ENCODE peak calls at places on chromosomes 7 and 10, in four cellular contexts. One of them, this sample, is unnamed.

GRCh38 chr7:63047061-63047460 is 951.6 kb upstream of the ZNF722 start:
- DNase-seq in GM12878: no peak
- DNase-seq in K562: no peak
- DNase-seq in HepG2: no peak
- DNase-seq in this sample: no peak

GRCh38 chr7:2851499-2851898 is 7.4 kb upstream of the GNA12 start:
- DNase-seq in GM12878: no peak
- DNase-seq in K562: no peak
- DNase-seq in HepG2: no peak
- DNase-seq in this sample: no peak

GRCh38 chr7:17951745-17952254 is 11.5 kb upstream of the SNX13 start:
- DNase-seq in GM12878: no peak
- DNase-seq in K562: no peak
- DNase-seq in HepG2: no peak
- DNase-seq in this sample: no peak

GRCh38 chr10:3902809-3903410 is 117.9 kb upstream of the KLF6 start:
- DNase-seq in GM12878: no peak
- DNase-seq in K562: no peak
- DNase-seq in HepG2: no peak
- DNase-seq in this sample: no peak

GRCh38 chr7:102431617-102432298 is 1.6 kb upstream of the ORAI2 start:
- DNase-seq in GM12878: no peak
- DNase-seq in K562: no peak
- DNase-seq in HepG2: peak; percentile 29
- DNase-seq in this sample: no peak

GRCh38 chr7:117216436-117217069 is 106.3 kb downstream of the WNT2 start:
- DNase-seq in GM12878: no peak
- DNase-seq in K562: no peak
- DNase-seq in HepG2: no peak
- DNase-seq in this sample: no peak

GRCh38 chr10:50431791-50432190 is 180.5 kb upstream of the ASAH2 start:
- DNase-seq in GM12878: peak; percentile 96
- DNase-seq in K562: no peak
- DNase-seq in HepG2: no peak
- DNase-seq in this sample: no peak

GRCh38 chr10:124632566-124632965 is 111.6 kb downstream of the FAM53B start:
- DNase-seq in GM12878: no peak
- DNase-seq in K562: no peak
- DNase-seq in HepG2: no peak
- DNase-seq in this sample: no peak

GRCh38 chr10:27494116-27494515 is 10.0 kb upstream of the RAB18 start:
- DNase-seq in GM12878: no peak
- DNase-seq in K562: no peak
- DNase-seq in HepG2: no peak
- DNase-seq in this sample: no peak

GRCh38 chr10:29736325-29737208 is 101.8 kb upstream of the SVIL start:
- DNase-seq in GM12878: no peak
- DNase-seq in K562: no peak
- DNase-seq in HepG2: no peak
- DNase-seq in this sample: no peak

GRCh38 chr7:150952331-150953050 is 25.6 kb downstream of the KCNH2 start:
- DNase-seq in GM12878: no peak
- DNase-seq in K562: no peak
- DNase-seq in HepG2: no peak
- DNase-seq in this sample: no peak

GRCh38 chr7:2247141-2247985 is 5.3 kb downstream of the NUDT1 start:
- DNase-seq in GM12878: no peak
- DNase-seq in K562: peak; percentile 70
- DNase-seq in HepG2: no peak
- DNase-seq in this sample: peak; percentile 92

GRCh38 chr10:2476236-2476814 is 591.0 kb upstream of the PFKP start:
- DNase-seq in GM12878: no peak
- DNase-seq in K562: no peak
- DNase-seq in HepG2: no peak
- DNase-seq in this sample: no peak

GRCh38 chr10:132580157-132580556 is 42.6 kb downstream of the INPP5A start:
- DNase-seq in GM12878: no peak
- DNase-seq in K562: no peak
- DNase-seq in HepG2: no peak
- DNase-seq in this sample: no peak

GRCh38 chr10:29834990-29835569 is 200.3 kb upstream of the SVIL start:
- DNase-seq in GM12878: no peak
- DNase-seq in K562: no peak
- DNase-seq in HepG2: no peak
- DNase-seq in this sample: no peak

GRCh38 chr10:79394631-79395030 is 47.4 kb downstream of the PPIF start:
- DNase-seq in GM12878: no peak
- DNase-seq in K562: no peak
- DNase-seq in HepG2: no peak
- DNase-seq in this sample: no peak

GRCh38 chr7:33299425-33299824 is 170.1 kb downstream of the BBS9 start:
- DNase-seq in GM12878: no peak
- DNase-seq in K562: no peak
- DNase-seq in HepG2: no peak
- DNase-seq in this sample: no peak

GRCh38 chr7:149719050-149719899 is 54.1 kb downstream of the ZNF467 start:
- DNase-seq in GM12878: no peak
- DNase-seq in K562: peak; percentile 88
- DNase-seq in HepG2: no peak
- DNase-seq in this sample: no peak

GRCh38 chr7:46191776-46192175 is 270.7 kb upstream of the IGFBP3 start:
- DNase-seq in GM12878: no peak
- DNase-seq in K562: no peak
- DNase-seq in HepG2: no peak
- DNase-seq in this sample: no peak

GRCh38 chr7:125602441-125602840 is 672.8 kb upstream of the POT1 start:
- DNase-seq in GM12878: no peak
- DNase-seq in K562: no peak
- DNase-seq in HepG2: no peak
- DNase-seq in this sample: no peak

GRCh38 chr10:47380341-47381215 is 3.5 kb downstream of the ZNF488 start:
- DNase-seq in GM12878: no peak
- DNase-seq in K562: no peak
- DNase-seq in HepG2: no peak
- DNase-seq in this sample: no peak

GRCh38 chr10:69438531-69439349 is 12.5 kb upstream of the TSPAN15 start:
- DNase-seq in GM12878: no peak
- DNase-seq in K562: no peak
- DNase-seq in HepG2: no peak
- DNase-seq in this sample: no peak

GRCh38 chr7:55409474-55410225 is 44.5 kb downstream of the LANCL2 start:
- DNase-seq in GM12878: peak; percentile 1
- DNase-seq in K562: peak; percentile 54
- DNase-seq in HepG2: no peak
- DNase-seq in this sample: no peak

GRCh38 chr10:69096045-69096444 is 8.1 kb downstream of the SRGN start:
- DNase-seq in GM12878: no peak
- DNase-seq in K562: no peak
- DNase-seq in HepG2: no peak
- DNase-seq in this sample: no peak

GRCh38 chr10:122173766-122174435 is 97.2 kb upstream of the BTBD16 start:
- DNase-seq in GM12878: no peak
- DNase-seq in K562: no peak
- DNase-seq in HepG2: no peak
- DNase-seq in this sample: no peak

GRCh38 chr7:36937754-36938551 is 213.7 kb upstream of the AOAH start:
- DNase-seq in GM12878: no peak
- DNase-seq in K562: peak; percentile 9
- DNase-seq in HepG2: no peak
- DNase-seq in this sample: no peak

GRCh38 chr7:73716318-73716890 is 3.1 kb downstream of the STX1A start:
- DNase-seq in GM12878: no peak
- DNase-seq in K562: no peak
- DNase-seq in HepG2: no peak
- DNase-seq in this sample: no peak

GRCh38 chr7:143263266-143264195 is at the start of gene GSTK1:
- DNase-seq in GM12878: peak; percentile 21
- DNase-seq in K562: peak; percentile 88
- DNase-seq in HepG2: peak; percentile 66
- DNase-seq in this sample: peak; percentile 87

DNA sequence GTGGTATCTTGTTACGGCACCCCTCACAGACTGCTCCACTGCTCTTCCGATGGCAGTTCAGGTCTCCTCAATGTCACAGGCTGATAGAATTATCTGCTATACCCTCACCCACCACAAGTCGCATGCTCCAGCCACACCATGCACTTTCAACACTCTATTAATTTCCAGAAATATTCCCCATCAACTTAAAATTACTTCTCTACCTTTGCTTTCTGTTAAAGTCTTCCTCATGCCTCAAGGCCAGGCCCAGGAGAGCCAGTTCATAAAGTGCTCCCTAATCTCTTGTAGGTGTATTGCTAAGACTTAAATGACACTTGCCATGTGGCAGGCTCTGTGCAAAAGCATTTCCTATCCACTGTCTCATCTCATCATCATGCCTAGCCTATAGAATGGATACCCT is 105.9 kb upstream of the ARID5B start:
- DNase-seq in GM12878: no peak
- DNase-seq in K562: peak; percentile 74
- DNase-seq in HepG2: no peak
- DNase-seq in this sample: no peak
- TF ChIP-seq CEBPB in GM12878: no peak
- TF ChIP-seq CEBPB in K562: no peak
- TF ChIP-seq CEBPB in HepG2: no peak
- TF ChIP-seq CEBPB in this sample: no peak

DNA sequence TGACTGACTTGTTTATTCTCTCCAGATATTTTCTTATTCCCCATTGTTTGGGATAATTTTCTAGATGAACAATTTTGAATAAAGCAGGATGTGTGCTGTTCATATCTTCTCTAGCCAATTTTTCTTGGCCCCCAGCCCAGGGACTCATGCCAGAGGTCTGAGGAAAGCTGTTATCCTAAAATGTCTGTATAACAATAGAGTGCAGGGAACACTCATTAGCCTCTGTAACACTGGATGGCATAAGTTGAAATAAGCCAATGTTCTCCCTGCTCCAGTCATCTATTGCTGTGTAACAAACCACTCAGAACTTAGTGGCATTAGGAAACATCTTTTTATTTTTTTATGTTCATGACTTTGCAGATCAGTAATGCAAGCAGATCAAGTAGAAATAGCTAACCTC is 121.7 kb upstream of the TRIM24 start:
- DNase-seq in GM12878: no peak
- DNase-seq in K562: no peak
- DNase-seq in HepG2: no peak
- DNase-seq in this sample: no peak
- TF ChIP-seq TAF1 in GM12878: no peak
- TF ChIP-seq TAF1 in K562: no peak
- TF ChIP-seq TAF1 in HepG2: no peak
- TF ChIP-seq TAF1 in this sample: no peak

DNA sequence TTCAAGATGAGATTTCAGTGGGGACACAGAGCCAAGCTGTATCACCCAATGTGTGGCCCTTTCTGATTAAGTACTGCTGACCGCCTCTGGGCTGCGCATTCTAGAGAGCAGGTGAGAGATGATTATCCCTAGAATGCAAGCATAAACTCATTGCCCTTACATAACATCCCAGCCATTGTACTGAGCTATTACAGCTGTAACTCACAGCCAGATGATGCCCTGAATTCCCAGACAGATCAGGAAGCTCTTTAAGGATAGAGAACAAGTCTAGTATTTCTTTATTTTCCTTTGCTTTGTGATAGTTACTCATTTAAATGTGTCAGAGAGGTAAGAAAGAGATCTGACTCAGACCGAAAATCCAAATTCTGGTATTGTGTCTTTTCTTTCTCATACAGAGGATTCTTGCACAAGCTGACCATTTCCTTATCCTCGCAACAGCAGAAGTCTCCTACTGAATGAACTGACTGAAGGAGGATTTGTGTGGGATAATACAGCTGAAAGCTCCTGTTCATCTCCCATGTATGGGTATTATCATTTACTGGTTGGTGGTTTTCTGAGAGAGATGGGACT is 58.4 kb downstream of the ZNF22 start:
- DNase-seq in GM12878: no peak
- DNase-seq in K562: no peak
- DNase-seq in HepG2: no peak
- DNase-seq in this sample: no peak
- TF ChIP-seq CEBPB in GM12878: no peak
- TF ChIP-seq CEBPB in K562: no peak
- TF ChIP-seq CEBPB in HepG2: no peak
- TF ChIP-seq CEBPB in this sample: no peak

GRCh38 chr7:23298141-23298851 is 843 bp upstream of the MALSU1 start:
- DNase-seq in GM12878: no peak
- DNase-seq in K562: no peak
- DNase-seq in HepG2: peak; percentile 45
- DNase-seq in this sample: no peak
- TF ChIP-seq TAF1 in GM12878: no peak
- TF ChIP-seq TAF1 in K562: no peak
- TF ChIP-seq TAF1 in HepG2: no peak
- TF ChIP-seq TAF1 in this sample: no peak

GRCh38 chr7:100400656-100401055 is 27.4 kb downstream of the PILRA start:
- DNase-seq in GM12878: no peak
- DNase-seq in K562: peak; percentile 61
- DNase-seq in HepG2: peak; percentile 42
- DNase-seq in this sample: peak; percentile 63
- TF ChIP-seq CEBPB in GM12878: no peak
- TF ChIP-seq CEBPB in K562: no peak
- TF ChIP-seq CEBPB in HepG2: no peak
- TF ChIP-seq CEBPB in this sample: no peak

DNA sequence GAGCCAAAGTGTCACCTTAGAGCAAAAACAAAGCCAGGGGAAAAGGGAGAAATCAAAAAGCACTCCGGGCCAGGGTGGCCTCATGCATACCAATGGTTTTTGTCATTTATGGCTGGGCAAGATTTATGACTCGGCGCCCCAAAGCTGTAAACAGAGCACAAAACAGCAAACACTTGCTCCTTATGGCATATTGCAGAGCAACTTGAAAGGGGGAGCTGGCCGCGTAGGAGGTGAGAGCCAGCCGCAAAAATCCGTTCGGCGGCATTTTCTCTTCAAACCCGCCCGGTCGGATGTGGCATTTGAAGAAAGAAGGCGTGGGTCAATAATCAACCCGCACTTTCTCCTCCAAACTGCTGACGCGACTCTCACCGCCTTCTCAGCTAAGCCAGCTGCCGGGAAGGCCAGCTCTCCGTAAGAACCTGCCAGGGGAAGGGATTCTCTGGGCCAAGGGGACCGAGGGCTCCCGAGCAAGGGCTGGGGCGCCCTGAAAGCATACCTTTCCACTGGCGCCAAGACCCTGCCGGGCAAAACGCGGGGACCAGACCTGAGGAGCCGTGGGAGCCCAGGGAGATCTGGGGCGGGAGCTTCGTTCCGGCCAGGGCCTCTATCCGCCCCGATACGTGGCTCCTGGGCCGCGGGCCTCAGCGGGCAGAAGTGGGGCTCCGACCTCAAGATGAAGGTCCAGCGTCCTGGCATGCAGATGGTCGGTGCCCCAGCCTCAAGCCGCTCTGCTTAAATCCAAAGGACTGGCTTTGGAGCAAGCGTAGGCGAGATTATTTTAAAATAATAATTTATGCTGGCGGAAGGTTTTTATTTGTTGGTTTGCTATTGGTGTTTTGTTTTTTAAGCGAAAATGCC is 12.9 kb upstream of the HOXA2 start:
- DNase-seq in GM12878: no peak
- DNase-seq in K562: no peak
- DNase-seq in HepG2: no peak
- DNase-seq in this sample: no peak
- TF ChIP-seq TAF1 in GM12878: no peak
- TF ChIP-seq TAF1 in K562: no peak
- TF ChIP-seq TAF1 in HepG2: no peak
- TF ChIP-seq TAF1 in this sample: no peak

GRCh38 chr7:152527610-152528032 is 91.8 kb upstream of the KMT2C start:
- DNase-seq in GM12878: no peak
- DNase-seq in K562: no peak
- DNase-seq in HepG2: no peak
- DNase-seq in this sample: no peak
- TF ChIP-seq CEBPB in GM12878: no peak
- TF ChIP-seq CEBPB in K562: no peak
- TF ChIP-seq CEBPB in HepG2: no peak
- TF ChIP-seq CEBPB in this sample: no peak

GRCh38 chr10:118763202-118763988 is 8.6 kb upstream of the CACUL1 start:
- DNase-seq in GM12878: no peak
- DNase-seq in K562: no peak
- DNase-seq in HepG2: no peak
- DNase-seq in this sample: no peak
- TF ChIP-seq TAF1 in GM12878: no peak
- TF ChIP-seq TAF1 in K562: no peak
- TF ChIP-seq TAF1 in HepG2: no peak
- TF ChIP-seq TAF1 in this sample: no peak